ENCODE peak calls at places on chromosome 6, in five cellular contexts. One of them, this sample, is unnamed.

GRCh38 chr6:124854338-124854922 is 107.8 kb upstream of the RNF217 start:
- DNase-seq in foreskin keratinocyte: no peak
- DNase-seq in foreskin fibroblast: no peak
- DNase-seq in GM12865: no peak
- DNase-seq in HFFc6: no peak
- DNase-seq in this sample: peak

GRCh38 chr6:135910943-135911618 is 59.6 kb downstream of the PDE7B start:
- DNase-seq in GM12865: no peak
- DNase-seq in HFFc6: no peak
- DNase-seq in foreskin fibroblast: no peak
- DNase-seq in foreskin keratinocyte: no peak
- DNase-seq in this sample: no peak

GRCh38 chr6:141925001-141925400 is 207.7 kb upstream of the GJE1 start:
- DNase-seq in foreskin keratinocyte: no peak
- DNase-seq in GM12865: no peak
- DNase-seq in HFFc6: no peak
- DNase-seq in foreskin fibroblast: peak
- DNase-seq in this sample: no peak

GRCh38 chr6:113701552-113702254 is 155.4 kb upstream of the MARCKS start:
- DNase-seq in foreskin fibroblast: no peak
- DNase-seq in HFFc6: no peak
- DNase-seq in GM12865: no peak
- DNase-seq in foreskin keratinocyte: no peak
- DNase-seq in this sample: no peak

GRCh38 chr6:51934098-51934497 is 153.3 kb downstream of the PKHD1 start:
- DNase-seq in foreskin fibroblast: no peak
- DNase-seq in foreskin keratinocyte: no peak
- DNase-seq in HFFc6: no peak
- DNase-seq in GM12865: peak
- DNase-seq in this sample: peak

GRCh38 chr6:123360359-123360758 is 276.4 kb downstream of the TRDN start:
- DNase-seq in GM12865: no peak
- DNase-seq in foreskin keratinocyte: no peak
- DNase-seq in HFFc6: no peak
- DNase-seq in foreskin fibroblast: no peak
- DNase-seq in this sample: no peak

GRCh38 chr6:816510-817084 is 123.7 kb upstream of the EXOC2 start:
- DNase-seq in foreskin fibroblast: no peak
- DNase-seq in GM12865: no peak
- DNase-seq in HFFc6: no peak
- DNase-seq in foreskin keratinocyte: no peak
- DNase-seq in this sample: no peak

GRCh38 chr6:149364558-149364957 is 35.5 kb upstream of the SUMO4 start:
- DNase-seq in foreskin fibroblast: no peak
- DNase-seq in GM12865: no peak
- DNase-seq in HFFc6: no peak
- DNase-seq in foreskin keratinocyte: no peak
- DNase-seq in this sample: no peak

GRCh38 chr6:150607044-150607650 is 7.5 kb downstream of the PLEKHG1 start:
- DNase-seq in foreskin fibroblast: no peak
- DNase-seq in foreskin keratinocyte: no peak
- DNase-seq in HFFc6: no peak
- DNase-seq in GM12865: no peak
- DNase-seq in this sample: no peak

GRCh38 chr6:126696921-126697693 is 357.2 kb downstream of the CENPW start:
- DNase-seq in foreskin keratinocyte: no peak
- DNase-seq in foreskin fibroblast: no peak
- DNase-seq in GM12865: no peak
- DNase-seq in HFFc6: no peak
- DNase-seq in this sample: no peak

GRCh38 chr6:137780447-137781034 is 86.5 kb upstream of the TNFAIP3 start:
- DNase-seq in foreskin keratinocyte: no peak
- DNase-seq in foreskin fibroblast: no peak
- DNase-seq in GM12865: no peak
- DNase-seq in HFFc6: no peak
- DNase-seq in this sample: no peak

GRCh38 chr6:130968486-130968885 is 94.6 kb downstream of the EPB41L2 start:
- DNase-seq in GM12865: no peak
- DNase-seq in foreskin fibroblast: no peak
- DNase-seq in foreskin keratinocyte: no peak
- DNase-seq in HFFc6: no peak
- DNase-seq in this sample: no peak

GRCh38 chr6:166553563-166554271 is 32.8 kb downstream of the RAMACL start:
- DNase-seq in GM12865: no peak
- DNase-seq in HFFc6: peak
- DNase-seq in foreskin fibroblast: peak
- DNase-seq in foreskin keratinocyte: peak
- DNase-seq in this sample: peak

GRCh38 chr6:135811644-135812043 is 39.9 kb upstream of the PDE7B start:
- DNase-seq in foreskin fibroblast: no peak
- DNase-seq in foreskin keratinocyte: no peak
- DNase-seq in GM12865: no peak
- DNase-seq in HFFc6: no peak
- DNase-seq in this sample: no peak

GRCh38 chr6:36851149-36851614 is 11.9 kb upstream of the CPNE5 start:
- DNase-seq in HFFc6: peak
- DNase-seq in GM12865: peak
- DNase-seq in foreskin fibroblast: peak
- DNase-seq in foreskin keratinocyte: peak
- DNase-seq in this sample: peak

GRCh38 chr6:167906899-167907298 is 80.2 kb downstream of the AFDN start:
- DNase-seq in foreskin fibroblast: no peak
- DNase-seq in foreskin keratinocyte: peak
- DNase-seq in HFFc6: no peak
- DNase-seq in GM12865: no peak
- DNase-seq in this sample: peak

GRCh38 chr6:11645016-11645415 is 107.5 kb downstream of the TMEM170B start:
- DNase-seq in GM12865: no peak
- DNase-seq in HFFc6: no peak
- DNase-seq in foreskin keratinocyte: no peak
- DNase-seq in foreskin fibroblast: no peak
- DNase-seq in this sample: no peak

GRCh38 chr6:22910370-22910769 is 341.0 kb downstream of the HDGFL1 start:
- DNase-seq in foreskin keratinocyte: no peak
- DNase-seq in HFFc6: no peak
- DNase-seq in GM12865: peak
- DNase-seq in foreskin fibroblast: no peak
- DNase-seq in this sample: no peak

GRCh38 chr6:105500693-105501092 is 97.8 kb upstream of the PREP start:
- DNase-seq in foreskin fibroblast: no peak
- DNase-seq in HFFc6: no peak
- DNase-seq in GM12865: no peak
- DNase-seq in foreskin keratinocyte: no peak
- DNase-seq in this sample: no peak
- TF ChIP-seq CTCF in foreskin fibroblast: no peak
- TF ChIP-seq CTCF in HFFc6: peak
- TF ChIP-seq CTCF in GM12865: no peak
- TF ChIP-seq CTCF in foreskin keratinocyte: no peak
- TF ChIP-seq CTCF in this sample: no peak

DNA sequence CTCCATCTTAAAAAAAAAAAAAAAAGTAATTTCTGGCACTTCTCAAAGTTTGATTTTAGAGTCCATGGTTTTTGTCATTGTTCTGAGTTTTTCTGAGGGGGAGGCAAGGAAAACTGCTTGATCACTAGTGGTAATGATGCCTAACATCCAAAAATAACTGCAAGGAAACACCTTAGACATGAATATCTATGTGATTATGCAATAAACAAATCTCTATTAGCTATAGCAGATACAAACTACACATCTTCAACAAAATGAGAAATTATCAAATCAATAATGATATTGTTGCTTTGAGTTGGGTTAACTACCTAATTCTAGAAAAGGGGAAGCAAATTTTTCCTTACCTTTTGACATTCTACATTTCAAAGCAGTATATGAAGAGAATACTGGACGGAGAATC is 230.9 kb upstream of the JARID2 start:
- DNase-seq in HFFc6: no peak
- DNase-seq in foreskin fibroblast: no peak
- DNase-seq in foreskin keratinocyte: no peak
- DNase-seq in GM12865: no peak
- DNase-seq in this sample: no peak
- TF ChIP-seq CTCF in HFFc6: no peak
- TF ChIP-seq CTCF in foreskin fibroblast: no peak
- TF ChIP-seq CTCF in foreskin keratinocyte: no peak
- TF ChIP-seq CTCF in GM12865: no peak
- TF ChIP-seq CTCF in this sample: no peak

GRCh38 chr6:156662025-156662445 is 115.1 kb upstream of the ARID1B start:
- DNase-seq in GM12865: no peak
- DNase-seq in foreskin fibroblast: peak
- DNase-seq in HFFc6: no peak
- DNase-seq in foreskin keratinocyte: no peak
- DNase-seq in this sample: no peak
- TF ChIP-seq CTCF in GM12865: no peak
- TF ChIP-seq CTCF in foreskin fibroblast: peak
- TF ChIP-seq CTCF in HFFc6: peak
- TF ChIP-seq CTCF in foreskin keratinocyte: peak
- TF ChIP-seq CTCF in this sample: no peak

GRCh38 chr6:43723737-43724295 is 36.2 kb upstream of the MRPS18A start:
- DNase-seq in foreskin keratinocyte: peak
- DNase-seq in HFFc6: no peak
- DNase-seq in GM12865: peak
- DNase-seq in foreskin fibroblast: peak
- DNase-seq in this sample: peak

GRCh38 chr6:43722920-43723565 is 35.5 kb upstream of the MRPS18A start:
- DNase-seq in foreskin fibroblast: no peak
- DNase-seq in foreskin keratinocyte: no peak
- DNase-seq in HFFc6: no peak
- DNase-seq in GM12865: no peak
- DNase-seq in this sample: no peak

GRCh38 chr6:43718387-43719105 is 31.0 kb upstream of the MRPS18A start:
- DNase-seq in foreskin keratinocyte: no peak
- DNase-seq in foreskin fibroblast: no peak
- DNase-seq in HFFc6: no peak
- DNase-seq in GM12865: no peak
- DNase-seq in this sample: no peak

GRCh38 chr6:43719511-43719910 is 31.9 kb upstream of the MRPS18A start:
- DNase-seq in HFFc6: no peak
- DNase-seq in foreskin fibroblast: no peak
- DNase-seq in GM12865: no peak
- DNase-seq in foreskin keratinocyte: no peak
- DNase-seq in this sample: no peak

GRCh38 chr6:43720999-43721398 is 33.4 kb upstream of the MRPS18A start:
- DNase-seq in GM12865: no peak
- DNase-seq in HFFc6: no peak
- DNase-seq in foreskin fibroblast: no peak
- DNase-seq in foreskin keratinocyte: no peak
- DNase-seq in this sample: no peak
- TF ChIP-seq CTCF in GM12865: no peak
- TF ChIP-seq CTCF in HFFc6: no peak
- TF ChIP-seq CTCF in foreskin fibroblast: no peak
- TF ChIP-seq CTCF in foreskin keratinocyte: no peak
- TF ChIP-seq CTCF in this sample: no peak

GRCh38 chr6:4253604-4254211 is 118.3 kb upstream of the ECI2 start:
- DNase-seq in GM12865: no peak
- DNase-seq in foreskin keratinocyte: peak
- DNase-seq in foreskin fibroblast: peak
- DNase-seq in HFFc6: peak
- DNase-seq in this sample: peak
- TF ChIP-seq CTCF in GM12865: no peak
- TF ChIP-seq CTCF in foreskin keratinocyte: peak
- TF ChIP-seq CTCF in foreskin fibroblast: peak
- TF ChIP-seq CTCF in HFFc6: peak
- TF ChIP-seq CTCF in this sample: peak

DNA sequence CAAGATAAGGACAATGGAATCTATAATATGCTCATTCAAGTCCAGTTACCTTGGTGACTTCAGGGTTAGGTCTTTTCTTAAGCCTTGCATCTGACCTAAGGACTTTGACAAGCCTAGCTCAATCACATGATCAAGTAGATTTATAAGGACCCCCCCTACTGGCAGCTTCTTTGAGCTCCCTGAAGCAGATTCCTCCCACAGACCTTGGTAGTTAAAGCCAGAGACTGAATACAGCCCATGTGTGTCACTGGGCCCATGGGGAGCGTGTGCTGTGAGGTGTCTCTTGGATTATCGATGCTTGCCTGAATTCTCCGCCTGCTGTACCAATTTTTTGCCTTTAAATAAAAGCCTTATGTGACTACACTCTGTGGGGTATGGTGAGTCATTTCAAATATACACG is 372.7 kb upstream of the RGS17 start:
- DNase-seq in foreskin keratinocyte: no peak
- DNase-seq in foreskin fibroblast: no peak
- DNase-seq in GM12865: peak
- DNase-seq in HFFc6: no peak
- DNase-seq in this sample: no peak
- TF ChIP-seq CTCF in foreskin keratinocyte: no peak
- TF ChIP-seq CTCF in foreskin fibroblast: no peak
- TF ChIP-seq CTCF in GM12865: no peak
- TF ChIP-seq CTCF in HFFc6: no peak
- TF ChIP-seq CTCF in this sample: no peak

DNA sequence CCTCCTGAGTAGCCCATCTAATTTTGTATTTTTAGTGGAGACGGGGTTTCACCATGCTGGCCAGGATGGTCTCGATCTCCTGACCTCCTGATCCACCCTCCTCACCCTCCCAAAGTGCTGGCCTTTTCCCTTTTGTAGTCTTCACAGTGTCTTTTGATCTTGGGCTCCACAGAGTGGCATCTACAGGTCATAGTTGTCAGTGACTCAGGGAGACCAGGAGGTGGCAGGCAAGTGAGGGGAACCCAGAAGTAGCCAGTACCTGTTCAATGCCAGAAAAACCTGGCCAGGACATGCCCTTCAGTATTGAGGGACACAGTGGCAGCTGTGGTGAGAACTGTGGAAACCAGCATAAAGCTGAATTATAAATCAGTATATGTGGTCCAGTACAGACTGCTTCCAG is 19.6 kb downstream of the RPP21 start:
- DNase-seq in GM12865: peak
- DNase-seq in foreskin keratinocyte: no peak
- DNase-seq in HFFc6: no peak
- DNase-seq in foreskin fibroblast: no peak
- DNase-seq in this sample: no peak
- TF ChIP-seq CTCF in GM12865: peak
- TF ChIP-seq CTCF in foreskin keratinocyte: peak
- TF ChIP-seq CTCF in HFFc6: no peak
- TF ChIP-seq CTCF in foreskin fibroblast: no peak
- TF ChIP-seq CTCF in this sample: no peak

This sample was measured in RWPE1.